ENCODE peak calls at places on chromosomes 7 and 10, in eight cellular contexts. C is RWPE1, A is G401, U is neuronal stem cell, T is psoas muscle, J is mucosa of descending colon, E is occipital lobe, S is HuH-7. K is an unnamed sample.

GRCh38 chr7:37354661-37355131 is 94.0 kb downstream of the ELMO1 start:
- DNase-seq in C (no peak), A (no peak), U (no peak), T (peak), J (peak), E (no peak), S (no peak), K (no peak)

GRCh38 chr10:71766717-71767419 is 6.5 kb downstream of the VSIR start:
- DNase-seq in C (peak), A (no peak), U (no peak), T (peak), J (peak), E (no peak), S (peak), K (no peak)

GRCh38 chr7:72337822-72338167 is 74.3 kb downstream of the CALN1 start:
- DNase-seq in C (no peak), A (no peak), U (no peak), T (no peak), J (no peak), E (no peak), S (no peak), K (no peak)

GRCh38 chr10:51832652-51833383 is 133.4 kb upstream of the CSTF2T start:
- DNase-seq in C (peak), A (no peak), U (no peak), T (no peak), J (no peak), E (no peak), S (no peak), K (no peak)

GRCh38 chr7:88357794-88358533 is 51.3 kb upstream of the STEAP4 start:
- DNase-seq in C (peak), A (peak), U (no peak), T (no peak), J (no peak), E (no peak), S (no peak), K (no peak)

GRCh38 chr7:24725554-24726260 is 31.6 kb downstream of the GSDME start:
- DNase-seq in C (no peak), A (no peak), U (no peak), T (no peak), J (no peak), E (peak), S (no peak), K (no peak)

GRCh38 chr10:126959431-126959830 is 54.2 kb downstream of the DOCK1 start:
- DNase-seq in C (no peak), A (no peak), U (no peak), T (no peak), J (no peak), E (no peak), S (no peak), K (no peak)

GRCh38 chr7:102077081-102077480 is 209.6 kb upstream of the SH2B2 start:
- DNase-seq in C (no peak), A (peak), U (no peak), T (no peak), J (no peak), E (no peak), S (no peak), K (no peak)

GRCh38 chr7:4261038-4261960 is 420.8 kb upstream of the FOXK1 start:
- DNase-seq in C (no peak), A (no peak), U (no peak), T (no peak), J (no peak), E (no peak), S (no peak), K (no peak)

GRCh38 chr10:92693534-92693893 is 3.8 kb downstream of the HHEX start:
- DNase-seq in C (no peak), A (no peak), U (no peak), T (no peak), J (no peak), E (no peak), S (no peak), K (no peak)

GRCh38 chr7:7808156-7808555 is 89.7 kb upstream of the RPA3 start:
- DNase-seq in C (peak), A (no peak), U (no peak), T (no peak), J (no peak), E (no peak), S (no peak), K (no peak)

GRCh38 chr10:110150981-110151380 is 56.4 kb upstream of the MXI1 start:
- DNase-seq in C (no peak), A (no peak), U (no peak), T (no peak), J (no peak), E (no peak), S (no peak), K (no peak)

GRCh38 chr10:69537449-69537848 is 35.8 kb downstream of the NEUROG3 start:
- DNase-seq in C (no peak), A (no peak), U (no peak), T (no peak), J (no peak), E (no peak), S (no peak), K (no peak)

GRCh38 chr7:101169110-101169837 is 3.9 kb upstream of the VGF start:
- DNase-seq in C (no peak), A (peak), U (no peak), T (no peak), J (no peak), E (no peak), S (no peak), K (no peak)

GRCh38 chr10:67976292-67977245 is 92.1 kb downstream of the SIRT1 start:
- DNase-seq in C (no peak), A (peak), U (no peak), T (peak), J (no peak), E (no peak), S (no peak), K (no peak)

GRCh38 chr7:55112056-55112455 is 93.2 kb downstream of the EGFR start:
- DNase-seq in C (no peak), A (no peak), U (no peak), T (no peak), J (no peak), E (no peak), S (no peak), K (no peak)

GRCh38 chr7:15891151-15891842 is 204.8 kb upstream of the MEOX2 start:
- DNase-seq in C (no peak), A (no peak), U (no peak), T (no peak), J (no peak), E (no peak), S (no peak), K (no peak)

GRCh38 chr10:83915801-83916200 is 223.5 kb upstream of the GHITM start:
- DNase-seq in C (no peak), A (no peak), U (no peak), T (no peak), J (no peak), E (no peak), S (no peak), K (no peak)

GRCh38 chr7:129790136-129790535 is 162.6 kb downstream of the UBE2H start:
- DNase-seq in C (no peak), A (no peak), U (no peak), T (no peak), J (no peak), E (no peak), S (no peak), K (no peak)

GRCh38 chr10:6182454-6183098 is 20.2 kb upstream of the PFKFB3 start:
- DNase-seq in C (no peak), A (no peak), U (no peak), T (peak), J (no peak), E (no peak), S (no peak), K (no peak)

GRCh38 chr7:116329845-116330503 is 119.6 kb downstream of the TES start:
- DNase-seq in C (no peak), A (no peak), U (no peak), T (no peak), J (no peak), E (no peak), S (no peak), K (no peak)

GRCh38 chr10:642186-642890 is 47.1 kb downstream of the DIP2C start:
- DNase-seq in C (peak), A (no peak), U (no peak), T (no peak), J (peak), E (no peak), S (no peak), K (no peak)

GRCh38 chr7:116802784-116803183 is 59.6 kb upstream of the CAPZA2 start:
- DNase-seq in C (peak), A (peak), U (peak), T (no peak), J (no peak), E (peak), S (no peak), K (peak)

GRCh38 chr10:44460499-44460898 is 75.6 kb upstream of the CXCL12 start:
- DNase-seq in C (no peak), A (no peak), U (no peak), T (no peak), J (no peak), E (no peak), S (no peak), K (no peak)

GRCh38 chr10:53111529-53111928 is 338.9 kb upstream of the MBL2 start:
- DNase-seq in C (no peak), A (no peak), U (no peak), T (no peak), J (no peak), E (no peak), S (no peak), K (no peak)

GRCh38 chr7:143375298-143376034 is 5.7 kb upstream of the ZYX start:
- DNase-seq in C (no peak), A (peak), U (no peak), T (no peak), J (peak), E (no peak), S (no peak), K (no peak)

GRCh38 chr10:70761031-70761601 is 24.1 kb downstream of the TBATA start:
- DNase-seq in C (no peak), A (no peak), U (no peak), T (no peak), J (no peak), E (no peak), S (no peak), K (no peak)

GRCh38 chr10:10811562-10811961 is 206.1 kb upstream of the CELF2 start:
- DNase-seq in C (no peak), A (no peak), U (no peak), T (no peak), J (no peak), E (no peak), S (no peak), K (no peak)

K was measured in anterior cingulate cortex.